ENCODE peak calls at places on chromosomes 16 and 17, in nine cellular contexts. C is substantia nigra, A is tibial nerve, T is left lung, R is lung, J is A549, W is HL-60, K is MM.1S, M is stomach. G is an unnamed sample.

GRCh38 chr16:68128577-68129305 is 43.6 kb downstream of the NFATC3 start:
- DNase-seq in C (no peak), A (no peak), T (no peak), R (peak), J (no peak), W (no peak), K (no peak), M (no peak), G (no peak)

GRCh38 chr17:18224053-18224427 is 1.4 kb upstream of the LLGL1 start:
- DNase-seq in C (no peak), A (no peak), T (no peak), R (no peak), J (no peak), W (no peak), K (no peak), M (no peak), G (no peak)

GRCh38 chr16:2867987-2868789 is 10.2 kb upstream of the PRSS22 start:
- DNase-seq in C (peak), A (peak), T (peak), R (peak), J (peak), W (peak), K (peak), M (peak), G (peak)

GRCh38 chr17:5485270-5486205 is at the start of gene DERL2:
- DNase-seq in C (no peak), A (no peak), T (no peak), R (peak), J (peak), W (no peak), K (peak), M (no peak), G (no peak)

GRCh38 chr16:67415872-67416793 is at the start of gene ZDHHC1:
- DNase-seq in C (peak), A (no peak), T (peak), R (peak), J (peak), W (no peak), K (peak), M (peak), G (peak)

GRCh38 chr17:34307110-34307509 is 12.1 kb upstream of the CCL8 start:
- DNase-seq in C (no peak), A (peak), T (no peak), R (peak), J (no peak), W (no peak), K (no peak), M (no peak), G (no peak)

GRCh38 chr17:49914096-49914490 is 54.9 kb upstream of the DLX4 start:
- DNase-seq in C (no peak), A (no peak), T (no peak), R (no peak), J (no peak), W (no peak), K (no peak), M (no peak), G (no peak)

GRCh38 chr16:75305364-75306101 is 54.1 kb upstream of the BCAR1 start:
- DNase-seq in C (no peak), A (no peak), T (no peak), R (peak), J (peak), W (peak), K (no peak), M (peak), G (peak)

GRCh38 chr16:12099451-12100123 is 123.1 kb downstream of the SNX29 start:
- DNase-seq in C (no peak), A (no peak), T (no peak), R (no peak), J (no peak), W (no peak), K (no peak), M (no peak), G (no peak)

GRCh38 chr17:59299400-59300092 is 31.9 kb upstream of the YPEL2 start:
- DNase-seq in C (no peak), A (no peak), T (no peak), R (no peak), J (no peak), W (no peak), K (no peak), M (no peak), G (no peak)

GRCh38 chr16:69709456-69710084 is 16.8 kb downstream of the NQO1 start:
- DNase-seq in C (no peak), A (no peak), T (no peak), R (no peak), J (peak), W (peak), K (peak), M (no peak), G (no peak)

GRCh38 chr17:38325221-38325851 is 18.4 kb downstream of the GPR179 start:
- DNase-seq in C (no peak), A (no peak), T (no peak), R (no peak), J (no peak), W (no peak), K (no peak), M (no peak), G (no peak)

GRCh38 chr17:36507266-36507665 is 20.8 kb downstream of the ZNHIT3 start:
- DNase-seq in C (no peak), A (no peak), T (no peak), R (no peak), J (no peak), W (no peak), K (no peak), M (no peak), G (no peak)

GRCh38 chr17:17609121-17609520 is 17.6 kb upstream of the PEMT start:
- DNase-seq in C (no peak), A (no peak), T (no peak), R (no peak), J (peak), W (no peak), K (no peak), M (no peak), G (no peak)

GRCh38 chr17:56359518-56359917 is 206.2 kb downstream of the ANKFN1 start:
- DNase-seq in C (no peak), A (no peak), T (no peak), R (no peak), J (no peak), W (no peak), K (no peak), M (no peak), G (no peak)

GRCh38 chr17:76075364-76076099 is 951 bp downstream of the GALR2 start:
- DNase-seq in C (no peak), A (no peak), T (no peak), R (no peak), J (peak), W (no peak), K (no peak), M (no peak), G (peak)

GRCh38 chr17:50521517-50521916 is 11.0 kb upstream of the EPN3 start:
- DNase-seq in C (no peak), A (no peak), T (no peak), R (no peak), J (no peak), W (no peak), K (no peak), M (no peak), G (no peak)

GRCh38 chr17:61809816-61810392 is 53.4 kb downstream of the BRIP1 start:
- DNase-seq in C (no peak), A (no peak), T (no peak), R (no peak), J (no peak), W (no peak), K (no peak), M (no peak), G (no peak)

GRCh38 chr17:55680983-55681382 is 41.7 kb downstream of the TMEM100 start:
- DNase-seq in C (no peak), A (no peak), T (no peak), R (no peak), J (no peak), W (no peak), K (no peak), M (no peak), G (no peak)

GRCh38 chr16:5350118-5350517 is 252.5 kb upstream of the EEF2KMT start:
- DNase-seq in C (no peak), A (no peak), T (no peak), R (no peak), J (no peak), W (no peak), K (no peak), M (no peak), G (no peak)

GRCh38 chr17:46154151-46154816 is 38.9 kb downstream of the KANSL1 start:
- DNase-seq in C (no peak), A (no peak), T (no peak), R (no peak), J (no peak), W (no peak), K (no peak), M (no peak), G (no peak)

GRCh38 chr17:73870035-73870434 is 225.8 kb upstream of the SDK2 start:
- DNase-seq in C (no peak), A (no peak), T (no peak), R (no peak), J (no peak), W (no peak), K (no peak), M (no peak), G (no peak)
- H3K27ac ChIP-seq in C (no peak), A (no peak), T (no peak), R (no peak), J (no peak), W (no peak), K (no peak), M (no peak), G (no peak)

DNA sequence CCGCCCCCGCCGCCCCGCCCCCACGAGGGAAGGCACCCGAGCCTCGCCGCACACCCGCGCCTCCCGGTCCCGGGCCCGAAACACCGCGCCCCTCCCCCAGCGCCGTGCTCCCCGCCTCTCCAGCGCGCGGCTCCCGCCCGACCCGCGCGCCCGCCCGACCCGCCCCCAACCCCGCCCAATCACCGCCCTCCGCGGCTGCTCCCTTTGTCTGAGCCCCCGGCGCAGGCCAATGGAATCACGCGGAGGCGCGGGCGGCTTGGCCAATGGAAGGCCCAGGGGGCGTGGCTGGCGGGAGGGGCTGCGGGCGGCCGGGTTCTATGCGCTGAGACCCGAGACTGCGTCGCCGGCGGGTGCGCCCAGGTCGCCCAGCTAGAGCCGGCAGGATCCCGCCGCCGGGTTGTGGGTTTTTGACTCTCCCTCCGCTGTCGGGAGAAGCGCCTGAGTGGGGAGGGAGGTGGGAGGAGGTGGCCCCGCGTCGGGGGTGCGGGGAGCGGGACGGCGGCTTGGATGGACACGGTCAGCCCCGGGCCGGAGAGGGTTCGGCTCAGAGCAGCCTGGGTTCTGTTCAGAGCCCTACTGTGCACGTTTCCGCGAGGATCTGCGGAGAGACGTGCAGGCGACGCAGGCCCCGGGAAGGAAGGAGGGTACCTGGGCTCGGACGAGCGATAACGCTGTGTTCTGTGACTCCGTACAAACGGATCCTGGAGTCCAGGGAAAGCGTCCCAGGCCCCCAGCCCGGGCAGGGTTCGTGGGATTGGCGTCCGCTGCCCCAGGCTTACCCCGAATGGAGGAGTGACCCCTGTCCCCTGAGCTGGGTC is 49.0 kb upstream of the BAHCC1 start:
- DNase-seq in C (peak), A (peak), T (peak), R (peak), J (peak), W (peak), K (peak), M (peak), G (peak)
- H3K27ac ChIP-seq in C (peak), A (peak), T (peak), R (peak), J (peak), W (peak), K (no peak), M (peak), G (peak)

GRCh38 chr16:62955033-62955349 is 918.8 kb upstream of the CDH8 start:
- DNase-seq in C (no peak), A (no peak), T (no peak), R (no peak), J (no peak), W (no peak), K (no peak), M (no peak), G (no peak)
- H3K27ac ChIP-seq in C (no peak), A (no peak), T (no peak), R (no peak), J (no peak), W (no peak), K (no peak), M (no peak), G (no peak)

DNA sequence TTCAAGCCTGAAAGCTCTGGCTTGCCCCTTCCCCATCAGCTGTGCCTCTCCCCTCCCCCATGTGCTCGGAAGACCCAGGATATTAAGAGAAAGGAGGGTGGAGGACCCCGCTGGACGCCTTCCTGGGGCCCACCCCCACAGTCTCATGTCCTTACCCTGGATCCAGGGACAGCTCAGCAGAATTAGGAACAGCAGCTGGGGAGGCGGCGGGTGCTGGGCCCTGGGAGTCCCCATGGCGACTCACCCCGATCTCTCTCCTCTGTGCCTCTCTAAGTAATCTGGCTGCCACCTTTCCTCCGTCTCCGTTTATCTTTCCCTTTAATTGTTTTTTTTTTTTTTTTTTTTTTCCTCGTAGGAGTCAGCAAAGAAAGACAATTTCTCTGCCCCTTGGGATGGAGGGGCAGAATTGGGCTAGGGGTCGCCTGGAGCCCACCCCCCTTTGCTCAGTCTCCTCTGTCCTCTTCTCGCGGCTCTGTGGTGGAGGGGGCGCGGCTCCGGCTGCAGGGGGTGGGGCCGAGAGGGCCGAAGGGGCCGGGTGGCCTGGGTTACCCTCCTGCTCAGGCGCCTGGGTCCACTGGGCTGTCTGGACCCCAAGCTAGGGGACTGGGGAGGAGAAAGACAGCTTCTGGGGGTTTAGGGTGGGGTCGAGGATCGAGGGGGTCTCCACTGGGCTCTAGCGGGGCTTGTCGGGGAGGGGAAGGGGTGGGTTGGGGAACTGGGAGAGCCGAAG is 399 bp downstream of the SEZ6L2 start:
- DNase-seq in C (no peak), A (no peak), T (peak), R (no peak), J (no peak), W (no peak), K (no peak), M (peak), G (no peak)
- H3K27ac ChIP-seq in C (peak), A (no peak), T (no peak), R (no peak), J (peak), W (no peak), K (no peak), M (peak), G (no peak)

DNA sequence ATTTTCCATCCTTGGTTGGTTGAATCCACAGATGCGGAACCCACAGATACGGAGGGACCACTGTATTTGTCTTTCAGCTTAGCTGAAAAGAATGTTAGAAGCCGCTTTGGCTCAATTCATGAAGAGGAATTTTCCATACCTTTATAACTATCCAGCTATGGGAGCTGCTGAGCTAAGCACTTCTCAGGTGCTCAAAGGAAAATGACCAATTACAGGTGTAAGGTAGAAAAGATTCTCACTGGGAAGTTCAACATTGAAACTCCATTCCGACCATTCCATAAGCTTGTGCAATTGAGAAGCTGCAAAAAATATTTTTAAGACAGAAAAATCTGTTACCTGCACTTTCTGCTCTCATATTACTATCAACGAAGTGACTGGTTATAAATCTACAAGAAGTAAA is 2.7 kb downstream of the AHSP start:
- DNase-seq in C (no peak), A (no peak), T (no peak), R (no peak), J (no peak), W (no peak), K (no peak), M (no peak), G (no peak)
- H3K27ac ChIP-seq in C (no peak), A (no peak), T (no peak), R (no peak), J (no peak), W (no peak), K (no peak), M (no peak), G (no peak)

G was measured in uterus.